ENCODE peak calls at places on chromosome 16, in six cellular contexts. S, L, Z, A, B and Y are unnamed samples.

GRCh38 chr16:88977028-88977844 is at the start of gene CBFA2T3:
- DNase-seq in B (no peak), Z (peak), A (no peak), L (peak), S (peak), Y (no peak)

GRCh38 chr16:4136229-4136813 is 20.1 kb upstream of the ADCY9 start:
- DNase-seq in Z (no peak), A (no peak), S (no peak), L (no peak), B (peak), Y (no peak)

GRCh38 chr16:86462334-86463084 is 47.8 kb upstream of the FOXF1 start:
- DNase-seq in A (peak), L (no peak), S (no peak), Z (no peak), B (no peak), Y (no peak)

GRCh38 chr16:66728117-66728787 is 23.2 kb downstream of the DYNC1LI2 start:
- DNase-seq in A (peak), B (peak), S (no peak), L (no peak), Z (peak), Y (no peak)

GRCh38 chr16:53689636-53690035 is 14.0 kb downstream of the RPGRIP1L start:
- DNase-seq in B (no peak), S (no peak), Z (no peak), A (peak), L (no peak), Y (no peak)

GRCh38 chr16:89574681-89575246 is 794 bp upstream of the CPNE7 start:
- DNase-seq in S (no peak), B (peak), A (peak), Z (peak), L (no peak), Y (peak)

GRCh38 chr16:10605636-10606035 is 25.2 kb upstream of the EMP2 start:
- DNase-seq in Z (no peak), S (no peak), B (no peak), A (no peak), L (no peak), Y (no peak)

GRCh38 chr16:22672830-22673210 is 141.1 kb upstream of the HS3ST2 start:
- DNase-seq in L (no peak), Z (no peak), S (no peak), B (no peak), A (no peak), Y (no peak)

GRCh38 chr16:72474511-72475123 is 302.7 kb upstream of the PMFBP1 start:
- DNase-seq in B (no peak), A (peak), S (no peak), Z (no peak), L (no peak), Y (peak)

GRCh38 chr16:50354629-50355456 is 13.9 kb downstream of the BRD7 start:
- DNase-seq in S (no peak), B (no peak), L (no peak), A (no peak), Z (peak), Y (no peak)

DNA sequence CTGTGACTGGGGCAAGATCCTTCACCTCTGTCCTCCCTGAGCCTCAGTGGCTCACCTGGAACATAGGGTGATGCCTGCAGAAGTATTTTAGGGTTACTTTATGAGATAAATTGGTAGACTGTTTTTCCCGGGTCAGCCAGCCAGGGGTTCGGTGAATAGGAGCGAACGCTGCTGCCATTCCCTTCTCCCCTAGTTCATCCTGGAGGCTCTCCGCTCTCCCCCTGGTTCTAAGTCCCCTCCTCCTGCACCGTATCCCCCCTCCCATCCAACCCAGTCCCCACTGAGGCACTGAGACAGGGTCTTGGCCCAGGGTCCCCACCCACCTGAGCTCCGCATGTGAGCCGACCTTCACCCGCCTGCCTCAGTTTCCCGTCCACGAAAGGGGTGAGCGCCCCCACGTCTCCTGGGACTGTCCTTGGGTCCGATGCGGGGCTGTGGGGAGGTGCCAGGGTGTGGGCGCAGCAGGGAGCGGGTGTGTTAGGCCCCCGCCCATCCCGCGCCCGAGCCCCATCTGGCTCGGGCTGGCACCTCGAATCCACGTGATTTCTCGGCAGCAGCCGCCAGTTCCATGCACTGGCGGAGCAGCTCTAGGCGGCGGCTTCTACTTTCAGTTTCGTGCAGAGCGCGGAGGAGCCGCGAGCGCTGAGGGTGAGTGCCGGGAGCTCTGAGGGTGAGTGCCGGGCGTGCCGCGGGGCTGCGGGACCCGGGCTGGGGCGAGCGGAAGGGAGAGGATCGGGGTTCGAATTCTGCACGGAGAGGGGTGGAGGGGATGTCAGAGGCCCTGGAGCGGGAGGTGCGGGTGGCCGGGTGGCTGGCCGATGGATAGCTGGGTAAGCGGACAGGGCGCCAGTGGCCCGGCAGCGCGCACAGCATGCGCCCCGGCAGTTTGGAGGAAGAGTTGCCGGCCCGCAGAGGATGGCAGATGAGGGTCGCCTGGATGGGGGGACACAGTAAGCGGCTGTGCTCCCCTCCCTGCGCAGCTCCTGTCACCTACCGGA is at the start of gene NLRC5:
- DNase-seq in Z (no peak), L (peak), A (peak), S (peak), B (peak), Y (peak)
- TF ChIP-seq POLR2A in Z (no peak), L (peak), A (no peak), S (peak), B (peak), Y (peak)

DNA sequence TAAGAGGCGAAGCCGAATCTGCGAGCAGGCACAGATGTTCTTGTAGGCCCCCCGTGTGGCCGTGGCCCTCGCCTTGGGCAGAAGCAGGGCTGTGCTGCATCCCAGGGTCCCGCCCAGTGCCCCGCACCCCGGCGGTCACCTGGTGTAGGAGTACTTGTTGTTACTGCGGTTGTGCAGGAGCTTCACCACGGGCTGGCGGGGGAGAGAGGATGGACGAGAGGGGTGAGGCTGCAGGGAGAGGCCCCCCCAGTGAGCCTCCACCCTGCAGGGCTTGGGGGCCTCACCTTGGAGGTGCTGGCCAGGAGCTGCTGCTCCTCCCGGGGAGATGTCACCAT is 11.4 kb downstream of the ASPHD1 start:
- DNase-seq in L (no peak), Z (no peak), A (no peak), B (no peak), S (no peak), Y (no peak)
- TF ChIP-seq POLR2A in L (no peak), Z (no peak), A (no peak), B (no peak), S (no peak), Y (no peak)

GRCh38 chr16:1346422-1347285 is 5.0 kb downstream of the TSR3 start:
- DNase-seq in B (no peak), S (no peak), Z (no peak), L (no peak), A (no peak), Y (no peak)

GRCh38 chr16:1345651-1346421 is 5.8 kb downstream of the TSR3 start:
- DNase-seq in B (no peak), S (no peak), L (no peak), Z (no peak), A (no peak), Y (no peak)

GRCh38 chr16:1347962-1348361 is 3.7 kb downstream of the TSR3 start:
- DNase-seq in Z (no peak), L (no peak), S (no peak), B (no peak), A (no peak), Y (no peak)

GRCh38 chr16:1348441-1348840 is 3.2 kb downstream of the TSR3 start:
- DNase-seq in L (no peak), B (no peak), S (no peak), Z (no peak), A (no peak), Y (no peak)

GRCh38 chr16:1347286-1347855 is 4.3 kb downstream of the TSR3 start:
- DNase-seq in B (no peak), S (no peak), L (no peak), A (no peak), Z (no peak), Y (no peak)
- TF ChIP-seq POLR2A in B (no peak), S (no peak), L (no peak), A (no peak), Z (no peak), Y (no peak)

GRCh38 chr16:14502256-14502875 is 127.7 kb downstream of the PARN start:
- DNase-seq in B (no peak), Z (no peak), A (no peak), L (no peak), S (no peak), Y (no peak)
- TF ChIP-seq POLR2A in B (no peak), Z (no peak), A (no peak), L (no peak), S (no peak), Y (no peak)

DNA sequence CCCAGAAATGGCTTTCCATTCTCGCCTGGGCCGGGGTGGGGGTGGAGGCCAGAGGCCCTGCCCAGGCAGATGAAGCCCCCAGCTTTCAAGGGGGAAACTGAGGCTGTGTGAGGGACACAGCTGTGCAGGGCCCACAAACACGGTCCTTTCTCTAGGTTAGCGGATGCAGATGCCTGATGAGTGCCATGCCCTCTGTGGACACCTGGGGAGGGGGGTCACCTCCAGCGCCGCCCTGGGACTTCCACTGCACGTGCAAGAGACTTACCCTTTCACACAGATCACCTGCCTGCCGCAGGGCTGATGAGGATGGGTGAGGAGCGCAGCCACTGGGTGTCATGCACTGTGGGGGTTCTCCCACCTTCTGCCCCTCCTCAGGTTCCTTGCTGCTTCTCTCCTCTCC is 2.6 kb upstream of the ANTKMT start:
- DNase-seq in Z (no peak), S (no peak), B (no peak), L (no peak), A (no peak), Y (no peak)
- TF ChIP-seq POLR2A in Z (no peak), S (no peak), B (no peak), L (no peak), A (no peak), Y (no peak)

DNA sequence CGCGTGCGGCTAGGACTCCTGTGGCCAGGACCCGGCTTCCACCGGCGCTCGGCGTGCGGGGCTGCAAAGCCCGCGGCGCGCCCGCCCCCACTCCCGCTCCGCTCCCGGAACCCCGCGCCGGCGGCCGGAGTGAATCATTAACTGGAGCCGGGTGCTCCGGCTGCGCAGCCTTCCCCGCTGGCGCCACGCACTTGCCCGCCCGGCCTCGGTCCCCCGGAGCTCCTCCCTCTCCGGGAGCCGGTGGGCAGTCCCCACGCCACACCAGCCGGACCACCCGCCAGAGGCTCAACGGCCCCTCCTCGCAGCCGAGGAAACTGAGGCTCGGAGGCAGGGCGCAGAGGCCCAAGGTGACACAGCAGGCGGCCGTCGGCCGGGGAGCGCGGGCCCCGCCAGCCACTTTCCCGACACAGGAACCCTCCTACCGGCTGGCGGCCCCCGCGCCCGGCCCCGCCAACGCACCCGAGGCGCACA is 580 bp downstream of the BCAR1 start:
- DNase-seq in L (peak), Z (peak), S (no peak), B (peak), A (no peak), Y (no peak)
- TF ChIP-seq POLR2A in L (no peak), Z (no peak), S (no peak), B (peak), A (peak), Y (no peak)

DNA sequence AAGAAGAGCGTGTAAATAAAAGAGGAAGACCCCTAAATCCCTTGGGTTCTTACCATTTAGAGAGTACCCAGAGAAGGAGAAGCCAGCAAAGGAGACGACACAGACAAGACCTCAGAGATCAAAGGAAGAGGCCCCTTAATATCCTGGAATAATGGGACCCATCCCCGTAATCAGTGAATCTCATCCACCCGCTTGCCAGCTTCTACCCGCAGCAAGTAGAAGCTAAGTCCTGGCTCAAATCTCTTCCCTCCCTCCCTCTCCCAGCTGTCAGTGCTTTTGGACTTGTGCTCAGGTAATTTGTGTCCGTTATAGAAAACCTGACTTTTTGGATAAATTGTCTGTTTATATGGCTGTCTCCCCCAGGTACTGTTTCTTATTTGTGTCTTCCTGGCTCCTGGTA is 1.9 kb downstream of the LYRM1 start:
- DNase-seq in L (no peak), Z (no peak), A (no peak), B (no peak), S (no peak), Y (no peak)
- TF ChIP-seq POLR2A in L (no peak), Z (no peak), A (no peak), B (no peak), S (no peak), Y (no peak)